ENCODE peak calls at places on chromosomes 6 and 20, in nine cellular contexts. Q is cardiac muscle cell, Y is AG09309, A is HFF-Myc, Z is GM23338, D is heart left ventricle, I is colonic mucosa, U is choroid plexus epithelial cell, L is endodermal cell. K is an unnamed sample.
A peak's percentile ranks its signal among the peaks of the same experiment; 100 is the strongest.

GRCh38 chr6:161618816-161619454 is 345.1 kb upstream of the AGPAT4 start:
- DNase-seq in Z (peak; percentile 71), U (peak; percentile 63), D (no peak), A (peak; percentile 37), Q (peak; percentile 59), I (no peak), Y (peak; percentile 40), L (peak; percentile 88), K (peak; percentile 65)

GRCh38 chr20:5113615-5113986 is 6.2 kb downstream of the PCNA start:
- DNase-seq in D (no peak), I (no peak), A (no peak), Y (no peak), L (no peak), U (no peak), Q (no peak), Z (no peak), K (no peak)

GRCh38 chr6:87697581-87698552 is 4.2 kb downstream of the AKIRIN2 start:
- DNase-seq in D (no peak), L (no peak), Y (peak; percentile 85), A (peak; percentile 73), U (peak; percentile 93), Z (no peak), Q (no peak), I (no peak), K (peak; percentile 77)

GRCh38 chr6:159821111-159821510 is 21.0 kb downstream of the PNLDC1 start:
- DNase-seq in U (no peak), D (no peak), Q (no peak), Y (no peak), L (no peak), I (no peak), A (no peak), Z (no peak), K (no peak)

GRCh38 chr6:13624871-13625288 is 9.7 kb downstream of the NOL7 start:
- DNase-seq in L (peak; percentile 76), Q (peak; percentile 55), Z (peak; percentile 92), I (no peak), A (peak; percentile 40), Y (no peak), D (no peak), U (peak; percentile 66), K (no peak)

GRCh38 chr6:144302701-144303351 is 17.7 kb downstream of the UTRN start:
- DNase-seq in Q (no peak), Z (peak; percentile 32), U (no peak), I (no peak), L (peak; percentile 21), D (no peak), Y (no peak), A (no peak), K (no peak)

GRCh38 chr6:42962096-42962495 is 1.5 kb downstream of the GNMT start:
- DNase-seq in D (no peak), U (no peak), Y (no peak), L (no peak), Q (no peak), Z (no peak), A (no peak), I (no peak), K (no peak)

GRCh38 chr6:45477785-45478184 is 100.1 kb upstream of the SUPT3H start:
- DNase-seq in Q (no peak), Z (no peak), U (no peak), I (no peak), A (no peak), D (no peak), Y (no peak), L (no peak), K (no peak)

GRCh38 chr6:106027760-106028159 is 58.4 kb upstream of the PRDM1 start:
- DNase-seq in D (no peak), Y (no peak), Q (peak; percentile 31), A (no peak), L (no peak), Z (peak; percentile 15), I (no peak), U (peak; percentile 12), K (no peak)

GRCh38 chr6:107488875-107489635 is 862 bp upstream of the SOBP start:
- DNase-seq in I (peak; percentile 33), Q (peak; percentile 67), U (peak; percentile 15), Y (no peak), A (no peak), D (peak; percentile 56), Z (peak; percentile 86), L (peak; percentile 88), K (no peak)

GRCh38 chr6:36430351-36430750 is 12.3 kb downstream of the PXT1 start:
- DNase-seq in Y (no peak), Q (peak; percentile 38), L (no peak), U (peak; percentile 41), A (no peak), I (no peak), D (no peak), Z (no peak), K (no peak)

GRCh38 chr6:144266091-144266649 is 19.0 kb upstream of the UTRN start:
- DNase-seq in Y (peak; percentile 63), U (peak; percentile 92), I (peak; percentile 23), D (peak; percentile 53), L (peak; percentile 87), A (peak; percentile 63), Q (peak; percentile 63), Z (peak; percentile 92), K (peak; percentile 77)

GRCh38 chr20:37538003-37538402 is 10.3 kb upstream of the BLCAP start:
- DNase-seq in Z (no peak), Q (no peak), L (peak; percentile 38), I (no peak), A (no peak), D (peak; percentile 2), Y (no peak), U (peak; percentile 65), K (no peak)

GRCh38 chr6:158938811-158939254 is 61.2 kb downstream of the RSPH3 start:
- DNase-seq in I (peak; percentile 82), U (no peak), A (no peak), Y (no peak), D (no peak), Q (no peak), L (peak; percentile 78), Z (peak; percentile 64), K (no peak)

DNA sequence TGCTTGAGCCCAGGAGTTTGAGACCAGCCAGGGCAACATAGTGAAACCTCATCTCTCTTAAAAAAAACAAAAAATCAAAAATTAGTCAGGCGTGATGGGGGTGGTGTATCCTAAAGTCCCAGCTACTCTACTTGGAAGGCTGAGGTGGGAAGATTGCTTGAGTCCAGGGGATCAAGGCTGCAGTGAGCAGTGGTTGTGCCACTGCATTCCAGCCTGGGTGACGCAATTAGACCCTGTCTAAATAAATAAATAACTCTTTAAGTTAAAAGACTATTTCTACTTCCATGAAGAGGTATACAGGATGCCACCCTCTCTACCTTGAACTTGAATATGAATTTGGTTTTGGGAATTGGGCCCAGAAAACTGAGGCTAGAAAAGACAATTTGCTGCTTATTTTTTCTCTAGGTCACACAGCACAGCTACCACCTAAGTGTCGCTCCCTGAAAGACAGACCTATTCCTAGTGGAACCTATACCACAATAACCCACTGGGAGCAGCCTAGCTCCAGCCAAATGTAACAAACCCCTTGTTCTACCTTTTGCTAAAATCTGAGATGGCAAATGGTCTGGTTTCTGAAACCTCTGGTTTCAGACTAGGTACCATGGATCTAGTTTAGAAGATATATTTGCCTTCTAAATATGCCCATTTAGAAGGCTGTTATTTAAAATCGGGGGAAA is 35.2 kb downstream of the HMGCLL1 start:
- DNase-seq in I (no peak), Z (peak; percentile 64), L (peak; percentile 54), U (peak; percentile 13), Q (peak; percentile 24), Y (no peak), A (no peak), D (no peak), K (no peak)
- TF ChIP-seq CTCF in I (no peak), Z (peak; percentile 48), L (peak; percentile 76), U (peak; percentile 40), Q (no peak), Y (peak; percentile 9), A (no peak), D (no peak), K (peak; percentile 18)

GRCh38 chr6:70375882-70376281 is 37.4 kb upstream of the FAM135A start:
- DNase-seq in L (peak; percentile 57), Y (no peak), D (no peak), A (no peak), U (peak; percentile 8), Q (no peak), Z (peak; percentile 74), I (no peak), K (no peak)
- H3K4me3 ChIP-seq in L (no peak overlapping the region), Y (no peak overlapping the region), D (no peak overlapping the region), A (no peak overlapping the region), U (no peak overlapping the region), Q (no peak overlapping the region), Z (no peak overlapping the region), I (no peak overlapping the region), K (no peak overlapping the region)

DNA sequence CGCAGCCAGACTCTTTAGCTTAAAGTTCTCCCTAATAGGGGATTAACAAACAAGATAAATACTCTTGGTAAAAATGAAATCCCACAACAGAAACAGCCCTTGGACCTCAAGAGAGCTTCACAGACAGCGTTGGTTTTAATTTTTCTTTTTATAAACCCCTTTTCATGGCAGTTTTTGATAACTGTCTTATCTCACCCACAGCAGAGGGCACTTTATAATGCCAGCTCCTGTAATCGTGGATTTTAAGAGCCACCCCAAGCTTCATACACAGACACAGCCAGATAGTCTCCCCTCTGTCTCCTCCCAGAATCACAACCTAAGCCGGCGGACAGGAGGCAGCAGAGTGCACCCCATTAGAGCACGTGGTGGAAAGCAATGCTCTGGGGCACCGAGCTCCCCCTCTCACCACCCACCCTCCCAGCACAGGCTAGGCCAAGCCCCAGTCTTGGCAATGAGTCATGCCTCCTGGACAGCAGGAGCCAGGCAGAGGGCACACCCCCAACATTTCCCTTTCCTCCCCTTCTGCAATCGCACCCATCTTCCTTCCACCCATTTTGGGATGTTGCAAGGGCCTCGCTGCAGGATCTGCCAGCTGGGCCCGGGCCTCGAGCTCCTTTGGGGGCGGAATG is 2.5 kb downstream of the JAG1 start:
- DNase-seq in Y (peak; percentile 90), I (peak; percentile 87), D (peak; percentile 74), Q (peak; percentile 61), Z (peak; percentile 85), A (peak; percentile 71), U (peak; percentile 95), L (peak; percentile 88), K (no peak)
- TF ChIP-seq CTCF in Y (peak; percentile 85), I (peak; percentile 19), D (peak; percentile 39), Q (peak; percentile 73), Z (peak; percentile 68), A (peak; percentile 70), U (peak; percentile 83), L (peak; percentile 60), K (peak; percentile 77)

GRCh38 chr6:7671581-7671980 is 54.3 kb upstream of the BMP6 start:
- DNase-seq in D (no peak), Y (peak; percentile 48), L (no peak), I (no peak), Z (no peak), A (no peak), U (peak; percentile 28), Q (no peak), K (no peak)

GRCh38 chr6:7674291-7674690 is 51.6 kb upstream of the BMP6 start:
- DNase-seq in A (no peak), Q (no peak), I (no peak), L (no peak), D (no peak), Y (no peak), U (peak; percentile 37), Z (no peak), K (no peak)

GRCh38 chr6:7672066-7673062 is 53.5 kb upstream of the BMP6 start:
- DNase-seq in Q (no peak), Z (no peak), U (no peak), D (no peak), L (no peak), A (no peak), Y (no peak), I (no peak), K (no peak)

GRCh38 chr6:7671076-7671475 is 54.8 kb upstream of the BMP6 start:
- DNase-seq in U (no peak), L (no peak), Q (no peak), D (no peak), Y (peak; percentile 18), I (no peak), Z (no peak), A (no peak), K (no peak)

GRCh38 chr6:7673063-7673536 is 52.8 kb upstream of the BMP6 start:
- DNase-seq in Z (peak; percentile 87), A (peak; percentile 29), I (peak; percentile 72), Y (peak; percentile 27), U (no peak), Q (peak; percentile 32), L (peak; percentile 89), D (peak; percentile 20), K (no peak)
- H3K4me3 ChIP-seq in Z (peak overlapping the region; percentile 49), A (no peak overlapping the region), I (no peak overlapping the region), Y (peak overlapping the region; percentile 40), U (peak overlapping the region; percentile 5), Q (no peak overlapping the region), L (peak overlapping the region; percentile 5), D (no peak overlapping the region), K (no peak overlapping the region)